ENCODE peak calls at places on chromosomes 7 and 10, in nine cellular contexts. B, N, G, X, D, J, W, O and Y are unnamed samples.

GRCh38 chr10:69716711-69717560 is 84.8 kb upstream of the COL13A1 start:
- DNase-seq in N (peak), G (peak), O (no peak), D (peak), X (peak), J (peak), B (no peak), W (no peak), Y (peak)

GRCh38 chr10:78814430-78814806 is 254.3 kb upstream of the ZMIZ1 start:
- DNase-seq in D (no peak), O (no peak), B (no peak), G (no peak), N (no peak), J (no peak), W (no peak), X (no peak), Y (no peak)

GRCh38 chr7:147432068-147432467 is 1158.5 kb upstream of the C7orf33 start:
- DNase-seq in B (no peak), J (no peak), D (no peak), X (peak), O (no peak), G (no peak), N (no peak), W (no peak), Y (no peak)

GRCh38 chr7:100493476-100494264 is 9.9 kb downstream of the NYAP1 start:
- DNase-seq in W (no peak), O (no peak), X (peak), N (no peak), D (no peak), J (peak), G (no peak), B (no peak), Y (no peak)

GRCh38 chr7:139958599-139959380 is 104.0 kb downstream of the PARP12 start:
- DNase-seq in W (no peak), D (no peak), B (no peak), G (no peak), N (no peak), X (no peak), O (peak), J (no peak), Y (no peak)

GRCh38 chr10:53453196-53453595 is 680.6 kb upstream of the MBL2 start:
- DNase-seq in X (no peak), W (no peak), G (no peak), J (no peak), D (no peak), N (no peak), O (no peak), B (no peak), Y (no peak)

GRCh38 chr7:37683263-37684120 is at the start of gene GPR141:
- DNase-seq in D (no peak), O (no peak), W (no peak), X (no peak), G (no peak), J (no peak), N (no peak), B (no peak), Y (no peak)

GRCh38 chr10:22849077-22849810 is 78.6 kb upstream of the ARMC3 start:
- DNase-seq in N (peak), O (peak), B (peak), X (no peak), D (no peak), W (peak), G (no peak), J (peak), Y (peak)

GRCh38 chr10:69636626-69637550 is 6.8 kb downstream of the FAM241B start:
- DNase-seq in G (peak), X (peak), O (peak), B (no peak), D (no peak), W (no peak), N (no peak), J (peak), Y (no peak)

GRCh38 chr7:77442631-77443420 is 26.7 kb upstream of the GSAP start:
- DNase-seq in W (no peak), X (no peak), G (no peak), O (no peak), J (no peak), D (no peak), N (no peak), B (no peak), Y (no peak)

GRCh38 chr10:92695679-92696605 is 6.2 kb downstream of the HHEX start:
- DNase-seq in N (peak), B (no peak), W (peak), X (peak), G (no peak), D (no peak), J (no peak), O (no peak), Y (no peak)

GRCh38 chr10:91875779-91876178 is 33.5 kb downstream of the FGFBP3 start:
- DNase-seq in G (no peak), D (no peak), X (no peak), N (no peak), W (no peak), O (no peak), J (no peak), B (no peak), Y (no peak)

GRCh38 chr7:111730476-111731300 is 168.4 kb upstream of the IMMP2L start:
- DNase-seq in J (peak), G (peak), X (no peak), D (no peak), B (no peak), O (no peak), N (no peak), W (no peak), Y (no peak)

GRCh38 chr10:120917521-120918250 is 66.5 kb downstream of the WDR11 start:
- DNase-seq in X (no peak), N (no peak), W (no peak), D (no peak), J (no peak), O (no peak), G (no peak), B (no peak), Y (no peak)

GRCh38 chr7:13017325-13017853 is 330.0 kb downstream of the ARL4A start:
- DNase-seq in O (no peak), J (no peak), N (no peak), W (no peak), B (no peak), X (peak), G (peak), D (no peak), Y (no peak)

GRCh38 chr10:132627736-132628512 is 90.3 kb downstream of the INPP5A start:
- DNase-seq in O (peak), W (peak), J (no peak), X (no peak), B (peak), G (no peak), N (peak), D (no peak), Y (no peak)

GRCh38 chr10:132551093-132551807 is 13.7 kb downstream of the INPP5A start:
- DNase-seq in B (no peak), G (no peak), J (peak), N (no peak), O (peak), W (peak), D (no peak), X (peak), Y (no peak)

GRCh38 chr10:76192694-76193304 is 761.4 kb downstream of the LRMDA start:
- DNase-seq in B (no peak), N (no peak), X (no peak), G (no peak), W (no peak), O (no peak), D (no peak), J (no peak), Y (no peak)

GRCh38 chr7:6578114-6579084 is 1.1 kb downstream of the ZDHHC4 start:
- DNase-seq in J (no peak), O (no peak), D (no peak), X (peak), W (no peak), G (no peak), N (no peak), B (no peak), Y (no peak)

GRCh38 chr10:43904831-43905230 is 256.1 kb upstream of the ZNF32 start:
- DNase-seq in O (no peak), X (no peak), G (no peak), B (no peak), J (no peak), N (no peak), W (no peak), D (no peak), Y (no peak)

GRCh38 chr10:105974803-105975456 is 1189.6 kb downstream of the SORCS1 start:
- DNase-seq in W (peak), J (no peak), B (no peak), N (no peak), G (no peak), O (no peak), X (peak), D (no peak), Y (no peak)

GRCh38 chr10:5720182-5720581 is 35.5 kb downstream of the TASOR2 start:
- DNase-seq in G (no peak), N (no peak), B (no peak), D (no peak), X (no peak), J (no peak), O (no peak), W (no peak), Y (no peak)

GRCh38 chr10:43093423-43094090 is 16.7 kb downstream of the RET start:
- DNase-seq in O (no peak), G (no peak), J (no peak), B (no peak), X (peak), N (no peak), D (no peak), W (no peak), Y (no peak)

GRCh38 chr7:50682079-50682478 is 100.6 kb downstream of the GRB10 start:
- DNase-seq in N (no peak), O (no peak), X (no peak), D (no peak), W (peak), J (no peak), B (no peak), G (no peak), Y (no peak)

GRCh38 chr7:134767567-134768168 is 11.8 kb upstream of the CALD1 start:
- DNase-seq in X (no peak), N (no peak), D (no peak), O (no peak), J (no peak), B (no peak), W (no peak), G (no peak), Y (no peak)

GRCh38 chr10:110471566-110472139 is 26.1 kb upstream of the DUSP5 start:
- DNase-seq in N (no peak), O (no peak), D (no peak), X (peak), G (no peak), W (no peak), B (no peak), J (no peak), Y (no peak)

GRCh38 chr10:86365346-86366032 is 1.1 kb downstream of the GRID1 start:
- DNase-seq in J (no peak), W (peak), X (peak), D (no peak), O (peak), G (no peak), B (no peak), N (no peak), Y (no peak)

GRCh38 chr10:115417585-115418265 is 324.6 kb downstream of the ATRNL1 start:
- DNase-seq in W (peak), O (no peak), D (no peak), N (no peak), X (peak), B (no peak), J (no peak), G (peak), Y (no peak)

GRCh38 chr7:11675163-11675562 is 156.8 kb downstream of the THSD7A start:
- DNase-seq in W (peak), J (no peak), X (no peak), O (no peak), B (no peak), N (no peak), G (no peak), D (no peak), Y (no peak)

GRCh38 chr7:9498303-9498702 is 1064.9 kb downstream of the NXPH1 start:
- DNase-seq in B (no peak), J (no peak), X (no peak), G (no peak), O (no peak), W (no peak), N (no peak), D (no peak), Y (no peak)

GRCh38 chr7:90689256-90689655 is 93.1 kb downstream of the CDK14 start:
- DNase-seq in D (no peak), N (no peak), O (no peak), W (no peak), X (no peak), J (no peak), G (no peak), B (no peak), Y (no peak)

GRCh38 chr10:71819479-71819878 is 31.6 kb downstream of the PSAP start:
- DNase-seq in D (no peak), X (no peak), J (no peak), N (no peak), G (no peak), B (no peak), O (no peak), W (no peak), Y (no peak)

GRCh38 chr7:84251183-84251845 is 56.7 kb upstream of the SEMA3A start:
- DNase-seq in O (no peak), N (no peak), G (no peak), B (no peak), D (no peak), W (no peak), X (no peak), J (no peak), Y (no peak)

GRCh38 chr10:34163075-34163905 is 651.8 kb downstream of the PARD3 start:
- DNase-seq in N (no peak), J (no peak), D (no peak), B (no peak), O (no peak), X (peak), G (no peak), W (no peak), Y (no peak)

DNA sequence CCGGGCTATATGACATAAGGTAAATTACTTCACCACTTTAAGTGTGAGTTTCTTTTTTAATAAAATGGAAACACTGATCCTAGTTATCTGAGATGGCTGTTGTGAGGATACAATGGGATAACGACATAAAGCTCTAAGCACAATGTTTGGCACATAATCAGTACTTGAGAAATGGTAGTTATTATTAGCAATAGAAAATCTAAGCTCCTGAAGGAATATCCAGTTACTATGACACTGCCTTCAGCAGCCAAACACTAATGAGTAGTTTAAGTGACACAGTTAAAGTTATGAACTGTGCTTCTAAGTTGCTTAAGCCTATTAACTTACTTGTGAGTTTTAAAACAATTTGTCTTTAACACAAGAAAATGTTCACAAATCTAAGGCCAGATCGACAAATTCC is 96.8 kb downstream of the ELAPOR2 start:
- DNase-seq in O (no peak), N (no peak), X (no peak), W (no peak), G (no peak), B (no peak), D (no peak), J (no peak), Y (no peak)
- H3K27ac ChIP-seq in O (no peak), N (peak), X (no peak), W (no peak), G (no peak), B (no peak), D (no peak), J (no peak), Y (no peak)

GRCh38 chr7:45080265-45080957 is 8.4 kb downstream of the NACAD start:
- DNase-seq in G (no peak), J (no peak), B (no peak), D (no peak), W (no peak), X (peak), N (no peak), O (no peak), Y (no peak)
- H3K27ac ChIP-seq in G (no peak), J (no peak), B (no peak), D (no peak), W (no peak), X (no peak), N (no peak), O (no peak), Y (no peak)

GRCh38 chr7:20218261-20218660 is 1.1 kb upstream of the MACC1 start:
- DNase-seq in X (no peak), G (no peak), O (no peak), B (no peak), N (no peak), W (no peak), D (no peak), J (no peak), Y (no peak)

GRCh38 chr7:20220293-20220755 is 3.1 kb upstream of the MACC1 start:
- DNase-seq in G (no peak), W (no peak), O (no peak), D (no peak), J (no peak), B (no peak), N (no peak), X (no peak), Y (no peak)

GRCh38 chr7:20220824-20221547 is 3.8 kb upstream of the MACC1 start:
- DNase-seq in D (no peak), X (no peak), J (no peak), W (no peak), N (no peak), B (no peak), G (no peak), O (no peak), Y (no peak)

GRCh38 chr7:20219062-20219445 is 1.9 kb upstream of the MACC1 start:
- DNase-seq in W (no peak), J (no peak), D (no peak), B (no peak), X (no peak), G (no peak), O (no peak), N (no peak), Y (no peak)

GRCh38 chr7:20219446-20220292 is 2.5 kb upstream of the MACC1 start:
- DNase-seq in B (peak), G (no peak), W (peak), D (no peak), J (no peak), N (peak), X (peak), O (peak), Y (peak)
- H3K27ac ChIP-seq in B (peak), G (no peak), W (peak), D (no peak), J (no peak), N (no peak), X (peak), O (peak), Y (peak)

GRCh38 chr7:1056006-1056784 is 11.8 kb downstream of the GPR146 start:
- DNase-seq in O (no peak), W (no peak), J (no peak), D (no peak), G (no peak), N (no peak), X (no peak), B (no peak), Y (peak)
- H3K27ac ChIP-seq in O (no peak), W (peak), J (peak), D (no peak), G (no peak), N (no peak), X (peak), B (no peak), Y (peak)

DNA sequence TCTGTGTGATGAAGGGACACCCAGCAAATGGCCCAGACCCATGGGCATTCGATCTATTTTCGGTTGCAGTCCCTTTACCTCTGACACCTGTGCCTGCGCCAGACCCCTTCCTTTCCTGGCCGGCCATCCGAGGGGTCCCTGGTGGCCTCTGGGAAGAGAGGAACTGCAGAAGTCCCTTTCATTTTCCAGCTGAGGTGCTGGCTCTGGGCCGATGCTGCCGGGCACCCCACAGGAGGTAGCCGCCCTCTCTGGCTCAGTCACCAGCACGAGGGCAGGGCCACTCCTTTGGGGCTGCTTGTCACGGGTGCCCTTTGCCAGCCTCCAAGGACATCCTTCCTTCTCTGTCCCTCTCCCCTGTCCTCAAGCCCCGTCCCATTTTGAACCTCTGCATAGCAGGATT is 4.2 kb upstream of the ELN start:
- DNase-seq in D (no peak), N (no peak), B (no peak), G (no peak), J (no peak), O (peak), W (no peak), X (no peak), Y (no peak)
- H3K27ac ChIP-seq in D (no peak), N (no peak), B (peak), G (no peak), J (no peak), O (peak), W (no peak), X (no peak), Y (peak)

GRCh38 chr10:102783541-102783930 is 39.8 kb downstream of the WBP1L start:
- DNase-seq in W (no peak), N (no peak), O (no peak), G (no peak), D (no peak), J (no peak), X (no peak), B (no peak), Y (no peak)
- H3K27ac ChIP-seq in W (peak), N (peak), O (peak), G (no peak), D (no peak), J (no peak), X (no peak), B (peak), Y (peak)